ENCODE peak calls at places on chromosome 5, in ten cellular contexts. One of them, this sample, is unnamed.

GRCh38 chr5:22541037-22541436 is 312.1 kb downstream of the CDH12 start:
- DNase-seq in PC-9: no peak
- DNase-seq in foreskin fibroblast: no peak
- DNase-seq in HL-60: no peak
- DNase-seq in transverse colon: no peak
- DNase-seq in neuronal stem cell: no peak
- DNase-seq in heart left ventricle: no peak
- DNase-seq in fibroblast of pulmonary artery: no peak
- DNase-seq in heart right ventricle: no peak
- DNase-seq in naive thymus-derived CD4-positive, alpha-beta T cell: no peak
- DNase-seq in this sample: no peak

GRCh38 chr5:90555666-90556065 is 2.9 kb upstream of the ADGRV1 start:
- DNase-seq in PC-9: no peak
- DNase-seq in foreskin fibroblast: no peak
- DNase-seq in HL-60: no peak
- DNase-seq in transverse colon: no peak
- DNase-seq in neuronal stem cell: no peak
- DNase-seq in heart left ventricle: no peak
- DNase-seq in fibroblast of pulmonary artery: no peak
- DNase-seq in heart right ventricle: no peak
- DNase-seq in naive thymus-derived CD4-positive, alpha-beta T cell: no peak
- DNase-seq in this sample: no peak

GRCh38 chr5:73853091-73853490 is 227.1 kb downstream of the ARHGEF28 start:
- DNase-seq in PC-9: peak; percentile 57
- DNase-seq in foreskin fibroblast: peak; percentile 78
- DNase-seq in HL-60: no peak
- DNase-seq in transverse colon: no peak
- DNase-seq in neuronal stem cell: no peak
- DNase-seq in heart left ventricle: no peak
- DNase-seq in fibroblast of pulmonary artery: peak; percentile 21
- DNase-seq in heart right ventricle: no peak
- DNase-seq in naive thymus-derived CD4-positive, alpha-beta T cell: no peak
- DNase-seq in this sample: no peak

GRCh38 chr5:59346514-59346913 is 547.0 kb downstream of the PDE4D start:
- DNase-seq in PC-9: no peak
- DNase-seq in foreskin fibroblast: no peak
- DNase-seq in HL-60: no peak
- DNase-seq in transverse colon: no peak
- DNase-seq in neuronal stem cell: no peak
- DNase-seq in heart left ventricle: no peak
- DNase-seq in fibroblast of pulmonary artery: no peak
- DNase-seq in heart right ventricle: no peak
- DNase-seq in naive thymus-derived CD4-positive, alpha-beta T cell: no peak
- DNase-seq in this sample: no peak

GRCh38 chr5:126138475-126139005 is 284.7 kb upstream of the GRAMD2B start:
- DNase-seq in PC-9: no peak
- DNase-seq in foreskin fibroblast: peak; percentile 56
- DNase-seq in HL-60: no peak
- DNase-seq in transverse colon: no peak
- DNase-seq in neuronal stem cell: no peak
- DNase-seq in heart left ventricle: no peak
- DNase-seq in fibroblast of pulmonary artery: peak; percentile 18
- DNase-seq in heart right ventricle: no peak
- DNase-seq in naive thymus-derived CD4-positive, alpha-beta T cell: no peak
- DNase-seq in this sample: no peak

GRCh38 chr5:126947146-126948010 is 83.0 kb downstream of the MARCHF3 start:
- DNase-seq in PC-9: no peak
- DNase-seq in foreskin fibroblast: no peak
- DNase-seq in HL-60: no peak
- DNase-seq in transverse colon: no peak
- DNase-seq in neuronal stem cell: no peak
- DNase-seq in heart left ventricle: no peak
- DNase-seq in fibroblast of pulmonary artery: no peak
- DNase-seq in heart right ventricle: no peak
- DNase-seq in naive thymus-derived CD4-positive, alpha-beta T cell: no peak
- DNase-seq in this sample: no peak

GRCh38 chr5:5421149-5421960 is 1.1 kb upstream of the ICE1 start:
- DNase-seq in PC-9: no peak
- DNase-seq in foreskin fibroblast: no peak
- DNase-seq in HL-60: no peak
- DNase-seq in transverse colon: peak; percentile 14
- DNase-seq in neuronal stem cell: peak; percentile 12
- DNase-seq in heart left ventricle: no peak
- DNase-seq in fibroblast of pulmonary artery: peak; percentile 18
- DNase-seq in heart right ventricle: no peak
- DNase-seq in naive thymus-derived CD4-positive, alpha-beta T cell: no peak
- DNase-seq in this sample: no peak

GRCh38 chr5:102715405-102715804 is 39.7 kb upstream of the PAM start:
- DNase-seq in PC-9: peak; percentile 68
- DNase-seq in foreskin fibroblast: peak; percentile 80
- DNase-seq in HL-60: no peak
- DNase-seq in transverse colon: no peak
- DNase-seq in neuronal stem cell: no peak
- DNase-seq in heart left ventricle: no peak
- DNase-seq in fibroblast of pulmonary artery: peak; percentile 86
- DNase-seq in heart right ventricle: no peak
- DNase-seq in naive thymus-derived CD4-positive, alpha-beta T cell: no peak
- DNase-seq in this sample: no peak

GRCh38 chr5:133292300-133292699 is 240.5 kb downstream of the HSPA4 start:
- DNase-seq in PC-9: peak; percentile 91
- DNase-seq in foreskin fibroblast: no peak
- DNase-seq in HL-60: no peak
- DNase-seq in transverse colon: no peak
- DNase-seq in neuronal stem cell: no peak
- DNase-seq in heart left ventricle: peak; percentile 48
- DNase-seq in fibroblast of pulmonary artery: no peak
- DNase-seq in heart right ventricle: no peak
- DNase-seq in naive thymus-derived CD4-positive, alpha-beta T cell: no peak
- DNase-seq in this sample: no peak

GRCh38 chr5:177302354-177303110 is 987 bp downstream of the RAB24 start:
- DNase-seq in PC-9: no peak
- DNase-seq in foreskin fibroblast: no peak
- DNase-seq in HL-60: no peak
- DNase-seq in transverse colon: no peak
- DNase-seq in neuronal stem cell: no peak
- DNase-seq in heart left ventricle: no peak
- DNase-seq in fibroblast of pulmonary artery: no peak
- DNase-seq in heart right ventricle: no peak
- DNase-seq in naive thymus-derived CD4-positive, alpha-beta T cell: no peak
- DNase-seq in this sample: no peak

GRCh38 chr5:177300971-177301370 is 2.5 kb downstream of the RAB24 start:
- DNase-seq in PC-9: peak; percentile 48
- DNase-seq in foreskin fibroblast: no peak
- DNase-seq in HL-60: no peak
- DNase-seq in transverse colon: no peak
- DNase-seq in neuronal stem cell: no peak
- DNase-seq in heart left ventricle: no peak
- DNase-seq in fibroblast of pulmonary artery: no peak
- DNase-seq in heart right ventricle: no peak
- DNase-seq in naive thymus-derived CD4-positive, alpha-beta T cell: no peak
- DNase-seq in this sample: no peak

GRCh38 chr5:177300236-177300880 is 3.2 kb downstream of the RAB24 start:
- DNase-seq in PC-9: no peak
- DNase-seq in foreskin fibroblast: peak; percentile 41
- DNase-seq in HL-60: peak; percentile 88
- DNase-seq in transverse colon: peak; percentile 76
- DNase-seq in neuronal stem cell: no peak
- DNase-seq in heart left ventricle: peak; percentile 68
- DNase-seq in fibroblast of pulmonary artery: peak; percentile 72
- DNase-seq in heart right ventricle: peak; percentile 83
- DNase-seq in naive thymus-derived CD4-positive, alpha-beta T cell: peak; percentile 47
- DNase-seq in this sample: no peak

GRCh38 chr5:177303121-177303924 is at the start of the genes PRELID1 and RAB24:
- DNase-seq in PC-9: peak; percentile 61
- DNase-seq in foreskin fibroblast: peak; percentile 76
- DNase-seq in HL-60: peak; percentile 83
- DNase-seq in transverse colon: peak; percentile 92
- DNase-seq in neuronal stem cell: peak; percentile 84
- DNase-seq in heart left ventricle: peak; percentile 94
- DNase-seq in fibroblast of pulmonary artery: peak; percentile 76
- DNase-seq in heart right ventricle: peak; percentile 88
- DNase-seq in naive thymus-derived CD4-positive, alpha-beta T cell: peak; percentile 95
- DNase-seq in this sample: peak; percentile 89

DNA sequence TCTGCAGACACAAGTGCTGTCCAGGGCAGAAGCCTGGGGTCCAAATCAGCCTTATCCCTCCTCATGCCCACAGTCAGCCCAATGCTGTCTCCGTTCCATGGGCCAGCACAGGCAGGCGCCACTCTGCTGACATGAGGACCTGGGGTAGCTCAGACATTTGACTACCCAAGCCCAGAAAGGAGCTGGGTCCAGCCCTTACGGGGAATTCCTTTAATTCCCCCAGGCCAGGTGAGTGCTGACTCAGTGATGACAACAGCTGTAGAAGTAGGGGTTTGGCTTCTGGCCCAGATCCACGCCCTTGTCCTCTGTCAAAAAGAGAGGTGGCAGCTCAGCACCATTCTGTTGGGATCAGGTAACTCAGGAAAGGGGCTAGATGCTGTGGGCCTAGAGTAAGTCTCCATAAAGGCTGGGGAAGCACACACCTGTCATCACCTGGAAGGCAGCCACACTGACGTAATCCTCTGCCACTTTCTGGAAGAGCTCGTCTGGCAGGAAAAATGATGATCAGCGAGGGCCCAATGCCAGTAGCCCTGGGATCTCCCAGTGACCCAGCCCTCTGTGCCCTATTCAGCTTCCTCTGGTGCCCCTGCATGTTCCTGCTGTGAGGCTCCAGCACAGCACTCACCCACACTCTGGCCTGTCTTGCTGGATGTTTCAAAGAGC is 1.9 kb downstream of the RAB24 start:
- DNase-seq in PC-9: peak; percentile 88
- DNase-seq in foreskin fibroblast: no peak
- DNase-seq in HL-60: no peak
- DNase-seq in transverse colon: peak; percentile 86
- DNase-seq in neuronal stem cell: no peak
- DNase-seq in heart left ventricle: no peak
- DNase-seq in fibroblast of pulmonary artery: no peak
- DNase-seq in heart right ventricle: no peak
- DNase-seq in naive thymus-derived CD4-positive, alpha-beta T cell: no peak
- DNase-seq in this sample: no peak
- H3K4me3 ChIP-seq in PC-9: no peak overlapping the region
- H3K4me3 ChIP-seq in foreskin fibroblast: no peak overlapping the region
- H3K4me3 ChIP-seq in HL-60: no peak overlapping the region
- H3K4me3 ChIP-seq in transverse colon: no peak overlapping the region
- H3K4me3 ChIP-seq in neuronal stem cell: peak overlapping the region; percentile 100
- H3K4me3 ChIP-seq in heart left ventricle: peak overlapping the region; percentile 99
- H3K4me3 ChIP-seq in fibroblast of pulmonary artery: no peak overlapping the region
- H3K4me3 ChIP-seq in heart right ventricle: peak overlapping the region; percentile 96
- H3K4me3 ChIP-seq in naive thymus-derived CD4-positive, alpha-beta T cell: no peak overlapping the region
- H3K4me3 ChIP-seq in this sample: no peak overlapping the region

DNA sequence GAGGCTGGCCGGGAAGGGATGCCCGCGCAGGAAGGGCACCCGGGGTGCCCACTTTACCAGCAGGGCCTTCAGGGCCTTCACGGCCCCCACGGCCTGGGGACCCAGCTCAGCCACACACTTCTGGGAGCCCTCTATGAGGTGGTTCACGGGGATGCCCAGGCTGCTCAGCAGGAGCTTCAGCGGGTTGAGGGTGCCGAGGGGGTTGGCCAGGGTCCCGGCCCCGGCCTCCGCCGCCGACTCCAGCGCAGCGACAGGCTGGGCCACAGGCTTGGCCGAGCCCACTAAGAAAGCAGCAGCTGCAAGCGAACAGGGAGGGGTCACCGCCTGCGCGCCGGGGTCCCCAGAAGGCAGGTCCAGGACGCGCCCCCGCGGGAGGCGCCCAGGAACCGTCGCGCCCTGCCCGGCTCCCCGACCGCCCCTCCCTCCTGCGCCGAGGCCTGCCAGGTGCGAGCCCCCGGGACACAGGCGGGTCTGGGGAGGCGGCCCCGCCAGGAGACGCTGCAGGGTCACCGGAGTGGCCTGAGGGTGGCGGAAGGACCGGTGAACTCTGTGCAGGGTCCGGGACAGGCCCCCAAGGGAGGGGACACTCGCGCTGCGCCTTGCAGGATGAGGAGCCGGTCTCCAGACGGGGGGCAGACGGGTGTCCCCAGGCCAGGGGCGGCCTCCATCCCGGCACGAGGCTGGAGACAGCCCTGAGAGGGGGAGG is 603 bp downstream of the SCGB3A1 start:
- DNase-seq in PC-9: no peak
- DNase-seq in foreskin fibroblast: no peak
- DNase-seq in HL-60: no peak
- DNase-seq in transverse colon: no peak
- DNase-seq in neuronal stem cell: no peak
- DNase-seq in heart left ventricle: peak; percentile 60
- DNase-seq in fibroblast of pulmonary artery: no peak
- DNase-seq in heart right ventricle: no peak
- DNase-seq in naive thymus-derived CD4-positive, alpha-beta T cell: no peak
- DNase-seq in this sample: no peak
- H3K4me3 ChIP-seq in PC-9: no peak overlapping the region
- H3K4me3 ChIP-seq in foreskin fibroblast: no peak overlapping the region
- H3K4me3 ChIP-seq in HL-60: no peak overlapping the region
- H3K4me3 ChIP-seq in transverse colon: peak overlapping the region; percentile 25
- H3K4me3 ChIP-seq in neuronal stem cell: peak overlapping the region; percentile 12
- H3K4me3 ChIP-seq in heart left ventricle: peak overlapping the region; percentile 45
- H3K4me3 ChIP-seq in fibroblast of pulmonary artery: no peak overlapping the region
- H3K4me3 ChIP-seq in heart right ventricle: peak overlapping the region; percentile 39
- H3K4me3 ChIP-seq in naive thymus-derived CD4-positive, alpha-beta T cell: no peak overlapping the region
- H3K4me3 ChIP-seq in this sample: peak overlapping the region; percentile 29

GRCh38 chr5:75239681-75240080 is 3.0 kb upstream of the ANKRD31 start:
- DNase-seq in PC-9: peak; percentile 79
- DNase-seq in foreskin fibroblast: no peak
- DNase-seq in HL-60: no peak
- DNase-seq in transverse colon: no peak
- DNase-seq in neuronal stem cell: no peak
- DNase-seq in heart left ventricle: no peak
- DNase-seq in fibroblast of pulmonary artery: no peak
- DNase-seq in heart right ventricle: no peak
- DNase-seq in naive thymus-derived CD4-positive, alpha-beta T cell: no peak
- DNase-seq in this sample: no peak

GRCh38 chr5:75236322-75237316 is at the start of gene ANKRD31:
- DNase-seq in PC-9: peak; percentile 52
- DNase-seq in foreskin fibroblast: peak; percentile 81
- DNase-seq in HL-60: peak; percentile 43
- DNase-seq in transverse colon: peak; percentile 91
- DNase-seq in neuronal stem cell: peak; percentile 71
- DNase-seq in heart left ventricle: peak; percentile 94
- DNase-seq in fibroblast of pulmonary artery: peak; percentile 74
- DNase-seq in heart right ventricle: peak; percentile 77
- DNase-seq in naive thymus-derived CD4-positive, alpha-beta T cell: peak; percentile 93
- DNase-seq in this sample: peak; percentile 80

GRCh38 chr5:75234251-75234650 is 2.4 kb downstream of the ANKRD31 start:
- DNase-seq in PC-9: no peak
- DNase-seq in foreskin fibroblast: no peak
- DNase-seq in HL-60: no peak
- DNase-seq in transverse colon: no peak
- DNase-seq in neuronal stem cell: no peak
- DNase-seq in heart left ventricle: no peak
- DNase-seq in fibroblast of pulmonary artery: no peak
- DNase-seq in heart right ventricle: no peak
- DNase-seq in naive thymus-derived CD4-positive, alpha-beta T cell: no peak
- DNase-seq in this sample: no peak

GRCh38 chr5:75235711-75236110 is 967 bp downstream of the ANKRD31 start:
- DNase-seq in PC-9: no peak
- DNase-seq in foreskin fibroblast: no peak
- DNase-seq in HL-60: no peak
- DNase-seq in transverse colon: no peak
- DNase-seq in neuronal stem cell: no peak
- DNase-seq in heart left ventricle: no peak
- DNase-seq in fibroblast of pulmonary artery: no peak
- DNase-seq in heart right ventricle: no peak
- DNase-seq in naive thymus-derived CD4-positive, alpha-beta T cell: no peak
- DNase-seq in this sample: no peak
- H3K4me3 ChIP-seq in PC-9: peak overlapping the region; percentile 94
- H3K4me3 ChIP-seq in foreskin fibroblast: no peak overlapping the region
- H3K4me3 ChIP-seq in HL-60: no peak overlapping the region
- H3K4me3 ChIP-seq in transverse colon: no peak overlapping the region
- H3K4me3 ChIP-seq in neuronal stem cell: peak overlapping the region; percentile 60
- H3K4me3 ChIP-seq in heart left ventricle: no peak overlapping the region
- H3K4me3 ChIP-seq in fibroblast of pulmonary artery: no peak overlapping the region
- H3K4me3 ChIP-seq in heart right ventricle: no peak overlapping the region
- H3K4me3 ChIP-seq in naive thymus-derived CD4-positive, alpha-beta T cell: peak overlapping the region; percentile 69
- H3K4me3 ChIP-seq in this sample: no peak overlapping the region

GRCh38 chr5:128673970-128674369 is 135.9 kb upstream of the FBN2 start:
- DNase-seq in PC-9: no peak
- DNase-seq in foreskin fibroblast: no peak
- DNase-seq in HL-60: no peak
- DNase-seq in transverse colon: no peak
- DNase-seq in neuronal stem cell: peak; percentile 57
- DNase-seq in heart left ventricle: no peak
- DNase-seq in fibroblast of pulmonary artery: no peak
- DNase-seq in heart right ventricle: no peak
- DNase-seq in naive thymus-derived CD4-positive, alpha-beta T cell: no peak
- DNase-seq in this sample: no peak
- H3K4me3 ChIP-seq in PC-9: no peak overlapping the region
- H3K4me3 ChIP-seq in foreskin fibroblast: no peak overlapping the region
- H3K4me3 ChIP-seq in HL-60: no peak overlapping the region
- H3K4me3 ChIP-seq in transverse colon: no peak overlapping the region
- H3K4me3 ChIP-seq in neuronal stem cell: no peak overlapping the region
- H3K4me3 ChIP-seq in heart left ventricle: no peak overlapping the region
- H3K4me3 ChIP-seq in fibroblast of pulmonary artery: no peak overlapping the region
- H3K4me3 ChIP-seq in heart right ventricle: no peak overlapping the region
- H3K4me3 ChIP-seq in naive thymus-derived CD4-positive, alpha-beta T cell: no peak overlapping the region
- H3K4me3 ChIP-seq in this sample: no peak overlapping the region

This sample was measured in dorsolateral prefrontal cortex.